ENCODE peak calls at places on chromosomes 16 and 17, in five cellular contexts. H is GM04504, K is A549, E is astrocyte of the spinal cord, F is T-helper 1 cell. T is an unnamed sample.

GRCh38 chr16:31502981-31503380 is 5.2 kb downstream of the RUSF1 start:
- DNase-seq in F (no peak), H (peak), K (no peak), E (peak), T (no peak)

GRCh38 chr17:27319536-27320221 is 25.8 kb downstream of the WSB1 start:
- DNase-seq in H (peak), E (peak), K (no peak), F (no peak), T (peak)

GRCh38 chr16:87436225-87437172 is 44.4 kb downstream of the MAP1LC3B start:
- DNase-seq in E (peak), H (peak), F (no peak), K (no peak), T (no peak)

GRCh38 chr17:59684967-59685366 is 22.3 kb downstream of the PTRH2 start:
- DNase-seq in K (no peak), F (no peak), E (no peak), H (no peak), T (no peak)

GRCh38 chr16:8493885-8494487 is 96.3 kb downstream of the TMEM114 start:
- DNase-seq in H (no peak), K (peak), F (no peak), E (no peak), T (no peak)

GRCh38 chr17:33115957-33116680 is 124.5 kb downstream of the SPACA3 start:
- DNase-seq in K (no peak), H (no peak), F (no peak), E (no peak), T (no peak)

GRCh38 chr17:78951967-78952551 is 26.9 kb upstream of the TIMP2 start:
- DNase-seq in K (no peak), F (no peak), H (no peak), E (no peak), T (no peak)

GRCh38 chr17:29789186-29790170 is 140.6 kb downstream of the SSH2 start:
- DNase-seq in F (no peak), K (no peak), E (no peak), H (no peak), T (no peak)

GRCh38 chr17:82356845-82357355 is 2.1 kb upstream of the TEX19 start:
- DNase-seq in H (no peak), F (no peak), K (no peak), E (no peak), T (no peak)

GRCh38 chr17:68843522-68843921 is 111.7 kb downstream of the ABCA8 start:
- DNase-seq in E (no peak), F (no peak), K (no peak), H (no peak), T (no peak)

GRCh38 chr17:40485851-40486512 is 15.4 kb downstream of the TNS4 start:
- DNase-seq in K (peak), E (peak), H (peak), F (no peak), T (peak)

GRCh38 chr16:85428168-85428898 is 184.8 kb upstream of the GSE1 start:
- DNase-seq in K (peak), H (no peak), E (no peak), F (no peak), T (peak)

GRCh38 chr16:85201566-85201965 is 89.3 kb upstream of the CIBAR2 start:
- DNase-seq in H (no peak), F (no peak), E (no peak), K (no peak), T (no peak)

GRCh38 chr17:10292057-10292931 is 80.5 kb downstream of the MYH13 start:
- DNase-seq in K (no peak), F (no peak), H (peak), E (peak), T (peak)

GRCh38 chr16:17453365-17454122 is 17.2 kb downstream of the XYLT1 start:
- DNase-seq in F (no peak), K (no peak), E (no peak), H (no peak), T (no peak)

GRCh38 chr17:75457047-75457654 is 716 bp downstream of the TMEM94 start:
- DNase-seq in F (no peak), K (peak), E (peak), H (no peak), T (no peak)

GRCh38 chr16:87922250-87922871 is 14.0 kb downstream of the CA5A start:
- DNase-seq in F (no peak), K (no peak), E (no peak), H (no peak), T (no peak)

GRCh38 chr17:80981062-80981902 is 10.4 kb upstream of the CHMP6 start:
- DNase-seq in F (no peak), K (no peak), E (no peak), H (no peak), T (no peak)

GRCh38 chr16:58123896-58124600 is 5.1 kb downstream of the CFAP20 start:
- DNase-seq in K (no peak), E (no peak), H (no peak), F (no peak), T (no peak)

GRCh38 chr16:23080329-23080728 is 68.9 kb downstream of the USP31 start:
- DNase-seq in E (no peak), F (no peak), H (no peak), K (no peak), T (no peak)

GRCh38 chr16:89442588-89442987 is 47.8 kb downstream of the ANKRD11 start:
- DNase-seq in E (no peak), H (no peak), F (no peak), K (no peak), T (no peak)

GRCh38 chr17:34154916-34155730 is 100.0 kb upstream of the CCL2 start:
- DNase-seq in K (no peak), E (no peak), H (no peak), F (no peak), T (no peak)

GRCh38 chr16:337437-337836 is 15.1 kb downstream of the AXIN1 start:
- DNase-seq in F (no peak), K (no peak), E (no peak), H (no peak), T (no peak)

GRCh38 chr16:73036074-73036826 is 11.7 kb downstream of the ZFHX3 start:
- DNase-seq in H (no peak), E (no peak), K (no peak), F (no peak), T (no peak)

GRCh38 chr16:959232-960040 is 11.3 kb downstream of the LMF1 start:
- DNase-seq in H (no peak), K (no peak), E (no peak), F (no peak), T (no peak)

GRCh38 chr16:1712791-1713261 is 6.8 kb downstream of the MAPK8IP3 start:
- DNase-seq in H (no peak), F (no peak), E (peak), K (no peak), T (no peak)

GRCh38 chr17:42706732-42707131 is 24.4 kb downstream of the CNTNAP1 start:
- DNase-seq in F (no peak), H (no peak), K (no peak), E (no peak), T (no peak)

GRCh38 chr17:17001076-17001777 is 29.3 kb upstream of the TNFRSF13B start:
- DNase-seq in K (no peak), E (no peak), F (no peak), H (no peak), T (no peak)

GRCh38 chr16:81036751-81037350 is 1.2 kb downstream of the ATMIN start:
- DNase-seq in H (no peak), F (no peak), K (peak), E (no peak), T (no peak)

GRCh38 chr17:58336456-58337094 is 8.0 kb upstream of the TSPOAP1 start:
- DNase-seq in E (no peak), H (no peak), K (no peak), F (no peak), T (no peak)